ENCODE peak calls at places on chromosomes 7 and 10, in seven cellular contexts. R is H1, U is transverse colon, Y is ovary, C is A549, O is sigmoid colon, B is stomach. L is an unnamed sample.

GRCh38 chr10:16995867-16996529 is 133.6 kb downstream of the CUBN start:
- DNase-seq in R (no peak), U (no peak), Y (no peak), C (no peak), O (no peak), B (no peak), L (no peak)

GRCh38 chr7:128810997-128811396 is 19.2 kb upstream of the FLNC start:
- DNase-seq in R (no peak), U (no peak), Y (no peak), C (no peak), O (no peak), B (no peak), L (no peak)

GRCh38 chr7:139698879-139699278 is 78.9 kb downstream of the HIPK2 start:
- DNase-seq in R (no peak), U (no peak), Y (no peak), C (no peak), O (no peak), B (no peak), L (no peak)

GRCh38 chr10:76492026-76492425 is 1060.6 kb downstream of the LRMDA start:
- DNase-seq in R (no peak), U (no peak), Y (no peak), C (no peak), O (no peak), B (no peak), L (no peak)

GRCh38 chr10:127966875-127967274 is 60.0 kb downstream of the PTPRE start:
- DNase-seq in R (no peak), U (no peak), Y (no peak), C (no peak), O (no peak), B (no peak), L (no peak)

GRCh38 chr10:25682203-25682950 is 251.7 kb upstream of the MYO3A start:
- DNase-seq in R (no peak), U (no peak), Y (no peak), C (peak), O (no peak), B (no peak), L (no peak)

GRCh38 chr10:71996598-71997371 is 32.6 kb downstream of the CHST3 start:
- DNase-seq in R (no peak), U (no peak), Y (no peak), C (no peak), O (no peak), B (no peak), L (no peak)

GRCh38 chr10:52313350-52314006 is 603 bp upstream of the DKK1 start:
- DNase-seq in R (no peak), U (peak), Y (no peak), C (peak), O (no peak), B (no peak), L (no peak)

GRCh38 chr10:124224331-124225028 is 131.1 kb upstream of the CHST15 start:
- DNase-seq in R (no peak), U (no peak), Y (no peak), C (no peak), O (no peak), B (no peak), L (no peak)

GRCh38 chr7:102464577-102465280 is at the start of the genes ALKBH4 and LRWD1:
- DNase-seq in R (peak), U (peak), Y (peak), C (peak), O (peak), B (peak), L (peak)

GRCh38 chr10:30045961-30046360 is 13.4 kb downstream of the JCAD start:
- DNase-seq in R (no peak), U (no peak), Y (no peak), C (no peak), O (no peak), B (no peak), L (no peak)

GRCh38 chr10:6044651-6045599 is 17.2 kb downstream of the IL2RA start:
- DNase-seq in R (no peak), U (no peak), Y (no peak), C (no peak), O (peak), B (no peak), L (no peak)

GRCh38 chr7:99563650-99564049 is 5.2 kb downstream of the ZNF655 start:
- DNase-seq in R (no peak), U (no peak), Y (no peak), C (peak), O (no peak), B (no peak), L (no peak)

GRCh38 chr7:13832346-13832745 is 157.1 kb downstream of the ETV1 start:
- DNase-seq in R (no peak), U (no peak), Y (no peak), C (no peak), O (no peak), B (no peak), L (no peak)

GRCh38 chr7:110373514-110374258 is 717.2 kb upstream of the LRRN3 start:
- DNase-seq in R (no peak), U (no peak), Y (no peak), C (no peak), O (no peak), B (no peak), L (no peak)

GRCh38 chr7:93435791-93436190 is 138.7 kb downstream of the CALCR start:
- DNase-seq in R (no peak), U (no peak), Y (no peak), C (no peak), O (no peak), B (no peak), L (no peak)

GRCh38 chr7:99143853-99144672 is at the start of gene SMURF1:
- DNase-seq in R (no peak), U (peak), Y (peak), C (peak), O (peak), B (peak), L (peak)

GRCh38 chr7:157669768-157670345 is 333.1 kb downstream of the DNAJB6 start:
- DNase-seq in R (no peak), U (no peak), Y (no peak), C (no peak), O (peak), B (no peak), L (no peak)

GRCh38 chr7:103343758-103344452 is 662 bp downstream of the DNAJC2 start:
- DNase-seq in R (no peak), U (peak), Y (peak), C (peak), O (peak), B (no peak), L (peak)

GRCh38 chr7:135736586-135737305 is 8.8 kb upstream of the SLC13A4 start:
- DNase-seq in R (no peak), U (no peak), Y (no peak), C (no peak), O (no peak), B (no peak), L (no peak)

GRCh38 chr10:88129013-88129412 is 265.6 kb downstream of the PTEN start:
- DNase-seq in R (no peak), U (no peak), Y (no peak), C (no peak), O (no peak), B (no peak), L (no peak)

GRCh38 chr7:118511146-118511545 is 286.6 kb downstream of the ANKRD7 start:
- DNase-seq in R (no peak), U (no peak), Y (no peak), C (no peak), O (no peak), B (no peak), L (no peak)

GRCh38 chr10:119281581-119282071 is 74.3 kb downstream of the GRK5 start:
- DNase-seq in R (no peak), U (peak), Y (peak), C (no peak), O (peak), B (peak), L (no peak)

GRCh38 chr10:88372051-88372450 is 211.1 kb downstream of the RNLS start:
- DNase-seq in R (no peak), U (no peak), Y (no peak), C (no peak), O (no peak), B (no peak), L (no peak)

GRCh38 chr10:31912898-31913847 is 15.5 kb downstream of the ARHGAP12 start:
- DNase-seq in R (no peak), U (no peak), Y (peak), C (no peak), O (no peak), B (no peak), L (no peak)

GRCh38 chr7:129311429-129311828 is 86.6 kb downstream of the AHCYL2 start:
- DNase-seq in R (no peak), U (no peak), Y (no peak), C (no peak), O (no peak), B (no peak), L (no peak)

GRCh38 chr10:61897671-61898434 is 3.6 kb upstream of the ARID5B start:
- DNase-seq in R (no peak), U (peak), Y (peak), C (peak), O (peak), B (peak), L (peak)

GRCh38 chr10:860519-860918 is 71.0 kb downstream of the LARP4B start:
- DNase-seq in R (no peak), U (no peak), Y (no peak), C (no peak), O (no peak), B (no peak), L (no peak)

GRCh38 chr7:124550036-124550435 is 215.6 kb downstream of the GPR37 start:
- DNase-seq in R (no peak), U (no peak), Y (no peak), C (no peak), O (no peak), B (no peak), L (no peak)

GRCh38 chr7:2936301-2936700 is 92.2 kb upstream of the GNA12 start:
- DNase-seq in R (no peak), U (no peak), Y (peak), C (no peak), O (peak), B (no peak), L (no peak)

GRCh38 chr10:59903871-59904270 is 2.5 kb downstream of the CCDC6 start:
- DNase-seq in R (no peak), U (no peak), Y (no peak), C (no peak), O (no peak), B (no peak), L (no peak)

GRCh38 chr7:80379034-80379433 is 132.8 kb downstream of the GNAT3 start:
- DNase-seq in R (no peak), U (no peak), Y (no peak), C (no peak), O (no peak), B (no peak), L (no peak)

GRCh38 chr7:80385512-80385911 is 126.4 kb downstream of the GNAT3 start:
- DNase-seq in R (no peak), U (no peak), Y (no peak), C (no peak), O (no peak), B (no peak), L (no peak)

GRCh38 chr7:80386686-80387085 is 125.2 kb downstream of the GNAT3 start:
- DNase-seq in R (no peak), U (no peak), Y (no peak), C (no peak), O (no peak), B (no peak), L (no peak)

GRCh38 chr7:80380957-80381356 is 130.9 kb downstream of the GNAT3 start:
- DNase-seq in R (no peak), U (no peak), Y (no peak), C (no peak), O (no peak), B (no peak), L (no peak)
- TF ChIP-seq EP300 in R (no peak), U (no peak), Y (no peak), C (no peak), O (no peak), B (no peak), L (no peak)

GRCh38 chr7:36152756-36153570 is at the start of gene EEPD1:
- DNase-seq in R (peak), U (peak), Y (peak), C (peak), O (peak), B (peak), L (peak)
- TF ChIP-seq POLR2A in R (no peak), U (peak), Y (peak), C (peak), O (peak), B (peak), L (peak)

GRCh38 chr10:114491419-114491818 is 87.1 kb upstream of the AFAP1L2 start:
- DNase-seq in R (no peak), U (no peak), Y (peak), C (no peak), O (peak), B (no peak), L (no peak)
- H3K27ac ChIP-seq in R (no peak), U (no peak), Y (no peak), C (no peak), O (peak), B (no peak), L (peak)

GRCh38 chr7:108415821-108416536 is 40.3 kb downstream of the NRCAM start:
- DNase-seq in R (no peak), U (no peak), Y (no peak), C (peak), O (no peak), B (no peak), L (no peak)
- TF ChIP-seq EP300 in R (no peak), U (no peak), Y (no peak), C (no peak), O (no peak), B (no peak), L (no peak)

DNA sequence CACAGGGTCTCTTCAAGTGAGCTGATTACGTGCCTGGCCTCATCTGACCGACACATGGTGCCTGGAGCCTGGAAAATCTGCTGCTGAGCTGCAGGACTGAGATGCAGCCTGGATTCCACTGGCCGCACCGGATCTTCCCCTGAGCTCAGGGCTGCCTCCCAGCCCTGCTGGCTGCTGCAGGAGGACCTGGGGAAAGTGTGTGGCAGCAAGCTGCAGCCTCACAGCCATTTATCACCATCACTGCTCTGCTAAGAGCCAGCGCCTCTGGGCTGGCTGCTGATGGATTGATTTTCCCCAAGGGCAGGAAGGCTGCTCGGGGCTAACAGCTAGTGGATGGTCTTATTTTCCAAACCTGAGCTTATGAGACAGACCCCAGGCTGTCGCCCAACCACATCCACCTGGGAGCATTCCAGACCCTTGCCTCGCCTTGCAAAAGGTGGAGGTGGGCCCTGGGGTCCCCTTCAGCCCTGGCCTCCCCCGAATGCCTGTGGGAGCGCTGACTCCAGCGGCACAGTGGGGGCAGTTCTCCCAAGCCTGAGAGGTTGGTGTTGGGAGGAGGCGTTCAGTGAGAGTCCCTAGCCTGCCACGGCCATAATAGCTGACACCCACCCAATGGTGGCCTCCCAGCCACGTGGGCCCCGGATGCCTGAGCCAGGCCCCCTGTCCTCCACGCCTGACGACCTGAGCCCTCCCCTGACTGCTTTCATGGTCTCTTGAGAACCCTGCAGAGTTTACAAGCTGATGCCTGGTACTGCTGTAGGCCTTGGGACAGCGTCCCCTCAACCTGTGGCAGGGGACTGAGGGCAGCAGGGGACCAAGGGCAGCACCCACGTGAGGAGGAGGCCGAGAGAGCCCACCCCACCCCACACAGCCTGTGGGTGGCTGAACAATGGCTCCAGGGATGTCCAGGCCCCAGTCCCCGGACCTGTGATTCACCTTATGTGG is 38.2 kb downstream of the STK32C start:
- DNase-seq in R (no peak), U (no peak), Y (no peak), C (no peak), O (no peak), B (no peak), L (no peak)
- TF ChIP-seq POLR2A in R (no peak), U (no peak), Y (no peak), C (no peak), O (no peak), B (no peak), L (no peak)

GRCh38 chr7:121322460-121322859 is 6.3 kb upstream of the WNT16 start:
- DNase-seq in R (no peak), U (no peak), Y (no peak), C (no peak), O (no peak), B (no peak), L (no peak)

GRCh38 chr7:121327671-121328070 is 1.1 kb upstream of the WNT16 start:
- DNase-seq in R (no peak), U (no peak), Y (no peak), C (no peak), O (no peak), B (no peak), L (no peak)

GRCh38 chr7:121328508-121329459 is at the start of gene WNT16:
- DNase-seq in R (no peak), U (no peak), Y (no peak), C (no peak), O (no peak), B (no peak), L (no peak)

GRCh38 chr7:121323934-121324333 is 4.9 kb upstream of the WNT16 start:
- DNase-seq in R (no peak), U (no peak), Y (no peak), C (no peak), O (no peak), B (no peak), L (no peak)

GRCh38 chr7:121323515-121323914 is 5.3 kb upstream of the WNT16 start:
- DNase-seq in R (no peak), U (no peak), Y (no peak), C (no peak), O (no peak), B (no peak), L (no peak)
- H3K27ac ChIP-seq in R (no peak), U (no peak), Y (no peak), C (no peak), O (no peak), B (no peak), L (no peak)